ENCODE peak calls at places on chromosome 16, in six cellular contexts. B is left ventricle myocardium inferior, I is mucosa of descending colon, Q is left lung, D is IMR-90, Y is heart right ventricle. H is an unnamed sample.

GRCh38 chr16:67719778-67720144 is 645 bp upstream of the GFOD2 start:
- DNase-seq in Q (no peak), Y (peak; percentile 37), I (peak; percentile 47), D (peak; percentile 63), B (no peak), H (no peak)

GRCh38 chr16:30051518-30051917 is 14.0 kb upstream of the ALDOA start:
- DNase-seq in B (no peak), Q (no peak), Y (no peak), D (peak; percentile 70), I (no peak), H (no peak)

GRCh38 chr16:50478773-50479149 is 69.4 kb upstream of the NKD1 start:
- DNase-seq in D (no peak), B (no peak), Q (no peak), I (peak; percentile 18), Y (no peak), H (no peak)

GRCh38 chr16:46549477-46549876 is 71.7 kb downstream of the SHCBP1 start:
- DNase-seq in I (no peak), D (no peak), Q (no peak), B (no peak), Y (no peak), H (no peak)

GRCh38 chr16:27784351-27785306 is 234.7 kb downstream of the KATNIP start:
- DNase-seq in B (no peak), Q (no peak), I (no peak), D (no peak), Y (no peak), H (no peak)

GRCh38 chr16:49463529-49463928 is 89.9 kb downstream of the C16orf78 start:
- DNase-seq in I (peak; percentile 58), D (no peak), Q (peak; percentile 35), Y (no peak), B (no peak), H (no peak)

GRCh38 chr16:76035689-76036088 is 241.5 kb upstream of the CNTNAP4 start:
- DNase-seq in Y (no peak), B (no peak), D (no peak), I (no peak), Q (no peak), H (no peak)

GRCh38 chr16:49274936-49275730 is 6.5 kb downstream of the CBLN1 start:
- DNase-seq in D (no peak), Q (peak; percentile 67), B (no peak), I (no peak), Y (no peak), H (no peak)

GRCh38 chr16:68722119-68723024 is 14.7 kb upstream of the CDH1 start:
- DNase-seq in I (peak; percentile 85), Q (no peak), D (no peak), Y (no peak), B (no peak), H (no peak)

GRCh38 chr16:64012166-64012565 is 1109.7 kb downstream of the CDH11 start:
- DNase-seq in I (no peak), Q (no peak), D (no peak), Y (no peak), B (no peak), H (no peak)

GRCh38 chr16:49443576-49443975 is 70.0 kb downstream of the C16orf78 start:
- DNase-seq in B (no peak), D (no peak), Q (no peak), I (no peak), Y (no peak), H (no peak)

GRCh38 chr16:75087040-75087979 is 29.3 kb downstream of the LDHD start:
- DNase-seq in I (peak; percentile 59), Y (peak; percentile 69), Q (peak; percentile 78), B (peak; percentile 54), D (peak; percentile 93), H (no peak)

GRCh38 chr16:31136287-31136662 is 748 bp upstream of the PRSS8 start:
- DNase-seq in Q (peak; percentile 37), D (no peak), I (no peak), B (no peak), Y (no peak), H (no peak)
- H3K4me1 ChIP-seq in Q (peaks cover 59% of the 10 kb centered on the region), D (peaks cover 14% of the 10 kb centered on the region), I (peaks cover 55% of the 10 kb centered on the region), B (peaks cover 46% of the 10 kb centered on the region), Y (peaks cover 40% of the 10 kb centered on the region), H (no peaks in the 10 kb centered on the region)

GRCh38 chr16:55115506-55115905 is 184.8 kb downstream of the IRX5 start:
- DNase-seq in Q (no peak), I (no peak), Y (no peak), B (no peak), D (no peak), H (no peak)

GRCh38 chr16:55120408-55120807 is 189.7 kb downstream of the IRX5 start:
- DNase-seq in I (no peak), Q (no peak), B (no peak), D (no peak), Y (peak; percentile 8), H (peak; percentile 21)

GRCh38 chr16:55116165-55116894 is 185.7 kb downstream of the IRX5 start:
- DNase-seq in Y (no peak), D (peak; percentile 68), Q (no peak), I (no peak), B (no peak), H (no peak)

GRCh38 chr16:55123652-55124051 is 193.0 kb downstream of the IRX5 start:
- DNase-seq in Q (no peak), B (no peak), D (no peak), Y (no peak), I (no peak), H (no peak)

DNA sequence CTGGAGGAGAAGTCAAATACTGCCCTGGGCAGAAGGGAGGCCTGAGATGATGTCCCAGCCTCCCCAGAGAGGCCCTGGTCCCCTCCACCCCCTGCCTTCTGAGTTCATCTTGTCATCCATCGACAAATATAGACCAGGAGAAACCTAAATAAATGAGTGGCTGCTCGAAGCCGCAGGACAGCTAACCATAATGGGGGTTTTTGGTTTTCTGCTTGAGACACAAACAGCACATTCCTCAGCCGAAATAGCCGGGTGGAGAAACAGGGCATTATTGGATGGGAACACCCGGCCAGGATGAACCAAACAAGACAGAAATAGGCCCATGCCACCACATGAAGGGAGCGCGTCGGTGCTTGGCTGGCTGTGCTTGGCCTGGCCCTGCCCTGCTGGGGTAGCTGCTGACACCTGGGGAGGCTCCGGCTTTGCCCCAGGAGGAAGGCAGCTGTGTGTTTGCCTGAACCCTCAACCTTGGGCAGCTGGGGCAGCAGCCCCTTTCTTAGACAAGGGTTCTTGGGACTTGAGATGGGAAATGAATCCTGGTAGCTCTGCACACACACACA is 188.1 kb downstream of the IRX5 start:
- DNase-seq in B (no peak), Q (no peak), I (no peak), D (no peak), Y (no peak), H (no peak)
- H3K4me1 ChIP-seq in B (no peaks in the 10 kb centered on the region), Q (no peaks in the 10 kb centered on the region), I (no peaks in the 10 kb centered on the region), D (no peaks in the 10 kb centered on the region), Y (no peaks in the 10 kb centered on the region), H (no peaks in the 10 kb centered on the region)

GRCh38 chr16:70422543-70422942 is 16.4 kb downstream of the ST3GAL2 start:
- DNase-seq in B (no peak), I (no peak), Y (no peak), Q (no peak), D (no peak), H (no peak)
- H3K4me1 ChIP-seq in B (peaks cover 76% of the 10 kb centered on the region), I (peaks cover 2% of the 10 kb centered on the region), Y (peaks cover 88% of the 10 kb centered on the region), Q (peaks cover 98% of the 10 kb centered on the region), D (peaks cover 2% of the 10 kb centered on the region), H (no peaks in the 10 kb centered on the region)

DNA sequence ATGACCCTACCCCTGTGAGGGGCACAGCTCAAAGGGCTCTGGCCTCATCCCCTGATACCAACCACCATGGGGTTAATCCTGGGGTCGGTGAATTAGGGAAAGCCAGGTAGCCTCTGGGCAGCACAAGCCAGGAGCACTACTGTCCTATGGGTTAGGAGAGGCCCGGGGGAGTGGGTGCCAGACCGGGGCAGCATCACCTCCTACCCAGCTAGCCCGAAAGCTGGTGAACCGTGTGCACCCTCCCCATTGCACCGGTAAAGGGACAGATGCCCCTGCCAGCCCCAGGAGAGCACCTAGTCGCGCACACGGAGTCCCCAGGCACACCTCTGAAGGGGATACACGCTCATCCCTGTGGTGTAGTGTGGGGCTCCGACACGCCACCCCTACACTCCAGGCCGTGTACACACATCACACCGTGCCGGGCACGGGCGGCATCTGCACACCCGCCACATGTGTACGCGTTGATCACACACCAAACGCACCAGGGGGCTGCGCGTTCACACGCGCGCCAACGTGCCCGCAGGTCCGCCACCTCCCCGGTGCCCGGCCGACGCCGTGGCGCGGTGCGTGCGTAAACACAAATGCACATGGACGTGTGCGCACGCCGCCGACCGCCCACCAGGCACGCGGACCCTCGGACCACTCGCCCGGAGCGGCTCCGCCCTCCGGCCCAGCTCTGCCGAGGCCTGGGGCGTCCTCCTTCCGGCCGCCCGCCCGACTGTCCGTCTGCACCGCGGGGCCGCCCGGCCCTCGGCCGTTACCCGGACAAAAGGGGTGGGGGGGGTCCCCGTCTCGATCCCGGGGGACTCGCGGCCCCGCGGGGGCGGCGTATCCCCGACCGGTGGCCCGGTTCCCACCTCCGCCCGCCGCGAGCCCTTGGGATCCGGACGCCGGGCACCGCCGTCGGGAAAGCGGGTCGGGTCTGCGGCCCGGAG is 785 bp downstream of the UBALD1 start:
- DNase-seq in B (peak; percentile 35), Q (peak; percentile 88), I (peak; percentile 35), D (peak; percentile 48), Y (no peak), H (no peak)
- H3K4me1 ChIP-seq in B (peaks cover 83% of the 10 kb centered on the region), Q (peaks cover 58% of the 10 kb centered on the region), I (peaks cover 27% of the 10 kb centered on the region), D (peaks cover 25% of the 10 kb centered on the region), Y (peaks cover 50% of the 10 kb centered on the region), H (no peaks in the 10 kb centered on the region)

GRCh38 chr16:2006317-2006716 is 3.3 kb downstream of the ZNF598 start:
- DNase-seq in I (no peak), D (no peak), Y (no peak), B (no peak), Q (no peak), H (no peak)
- H3K4me1 ChIP-seq in I (peaks cover 40% of the 10 kb centered on the region), D (peaks cover 28% of the 10 kb centered on the region), Y (peaks cover 60% of the 10 kb centered on the region), B (peaks cover 75% of the 10 kb centered on the region), Q (peaks cover 68% of the 10 kb centered on the region), H (no peaks in the 10 kb centered on the region)

GRCh38 chr16:81816793-81817210 is 37.7 kb downstream of the PLCG2 start:
- DNase-seq in I (no peak), B (no peak), D (no peak), Q (no peak), Y (no peak), H (no peak)

GRCh38 chr16:81818514-81819304 is 39.6 kb downstream of the PLCG2 start:
- DNase-seq in Y (no peak), D (no peak), B (no peak), Q (no peak), I (no peak), H (no peak)

GRCh38 chr16:81817789-81818304 is 38.8 kb downstream of the PLCG2 start:
- DNase-seq in I (no peak), B (no peak), Q (no peak), D (no peak), Y (no peak), H (no peak)

GRCh38 chr16:81816351-81816750 is 37.3 kb downstream of the PLCG2 start:
- DNase-seq in Q (no peak), Y (no peak), I (no peak), D (no peak), B (no peak), H (no peak)

DNA sequence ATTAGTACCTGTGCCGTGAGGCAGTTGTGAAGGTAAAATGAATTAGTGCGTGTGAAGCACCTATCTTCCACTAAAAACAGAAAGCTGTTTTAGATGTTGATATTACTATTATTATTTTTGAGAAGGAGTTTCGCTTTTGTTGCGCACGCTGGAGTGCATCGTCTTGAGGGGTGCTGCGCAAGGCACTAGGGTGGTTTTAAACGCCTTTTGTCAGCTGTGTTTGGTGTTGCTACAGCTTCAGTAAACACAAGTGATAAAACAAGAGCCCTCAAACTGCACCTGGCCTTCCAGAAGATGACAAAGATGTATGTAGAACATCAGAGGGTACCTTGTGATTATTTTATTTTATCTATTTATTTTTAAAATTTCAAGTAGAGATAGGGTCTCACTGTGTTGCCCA is 38.2 kb downstream of the PLCG2 start:
- DNase-seq in I (no peak), Q (no peak), B (no peak), Y (no peak), D (no peak), H (no peak)
- H3K4me1 ChIP-seq in I (no peaks in the 10 kb centered on the region), Q (peaks cover 40% of the 10 kb centered on the region), B (no peaks in the 10 kb centered on the region), Y (peaks cover 42% of the 10 kb centered on the region), D (no peaks in the 10 kb centered on the region), H (no peaks in the 10 kb centered on the region)

H was measured in aorta.